ENCODE peak calls at places on chromosomes 11 and 22, in seven cellular contexts. One of them, this sample, is unnamed.

GRCh38 chr22:46330426-46330825 is 5.1 kb upstream of the TRMU start:
- DNase-seq in foreskin fibroblast: no peak
- DNase-seq in fibroblast of lung: no peak
- DNase-seq in COR-L47: no peak
- DNase-seq in T-helper 1 cell: no peak
- DNase-seq in lung: no peak
- DNase-seq in tibial nerve: no peak
- DNase-seq in this sample: no peak

GRCh38 chr22:17074648-17075002 is 10.2 kb upstream of the IL17RA start:
- DNase-seq in lung: no peak
- DNase-seq in foreskin fibroblast: peak; percentile 51
- DNase-seq in tibial nerve: no peak
- DNase-seq in T-helper 1 cell: no peak
- DNase-seq in fibroblast of lung: peak; percentile 36
- DNase-seq in COR-L47: no peak
- DNase-seq in this sample: no peak

GRCh38 chr11:101390539-101390938 is 193.3 kb downstream of the TRPC6 start:
- DNase-seq in tibial nerve: no peak
- DNase-seq in T-helper 1 cell: no peak
- DNase-seq in foreskin fibroblast: peak; percentile 29
- DNase-seq in fibroblast of lung: no peak
- DNase-seq in COR-L47: no peak
- DNase-seq in lung: no peak
- DNase-seq in this sample: no peak

GRCh38 chr11:117492578-117493251 is 165.1 kb downstream of the CEP164 start:
- DNase-seq in tibial nerve: no peak
- DNase-seq in fibroblast of lung: no peak
- DNase-seq in lung: no peak
- DNase-seq in T-helper 1 cell: no peak
- DNase-seq in foreskin fibroblast: no peak
- DNase-seq in COR-L47: no peak
- DNase-seq in this sample: no peak

GRCh38 chr22:30245181-30245984 is 1.2 kb downstream of the LIF start:
- DNase-seq in foreskin fibroblast: peak; percentile 45
- DNase-seq in COR-L47: no peak
- DNase-seq in lung: no peak
- DNase-seq in fibroblast of lung: no peak
- DNase-seq in tibial nerve: no peak
- DNase-seq in T-helper 1 cell: no peak
- DNase-seq in this sample: no peak

GRCh38 chr11:67666676-67667489 is 7.5 kb downstream of the ALDH3B2 start:
- DNase-seq in fibroblast of lung: no peak
- DNase-seq in tibial nerve: no peak
- DNase-seq in T-helper 1 cell: no peak
- DNase-seq in COR-L47: no peak
- DNase-seq in foreskin fibroblast: no peak
- DNase-seq in lung: no peak
- DNase-seq in this sample: no peak

GRCh38 chr22:29710922-29711593 is 8.7 kb upstream of the CABP7 start:
- DNase-seq in fibroblast of lung: no peak
- DNase-seq in tibial nerve: no peak
- DNase-seq in foreskin fibroblast: no peak
- DNase-seq in lung: no peak
- DNase-seq in T-helper 1 cell: no peak
- DNase-seq in COR-L47: peak; percentile 63
- DNase-seq in this sample: no peak

GRCh38 chr11:129018991-129019390 is 76.3 kb upstream of the TP53AIP1 start:
- DNase-seq in COR-L47: no peak
- DNase-seq in fibroblast of lung: no peak
- DNase-seq in foreskin fibroblast: no peak
- DNase-seq in tibial nerve: no peak
- DNase-seq in lung: no peak
- DNase-seq in T-helper 1 cell: no peak
- DNase-seq in this sample: no peak

GRCh38 chr11:17927643-17928343 is 85.1 kb downstream of the SERGEF start:
- DNase-seq in T-helper 1 cell: no peak
- DNase-seq in lung: no peak
- DNase-seq in tibial nerve: no peak
- DNase-seq in COR-L47: no peak
- DNase-seq in fibroblast of lung: no peak
- DNase-seq in foreskin fibroblast: peak; percentile 96
- DNase-seq in this sample: peak; percentile 27

GRCh38 chr11:77131560-77131959 is 3.5 kb downstream of the MYO7A start:
- DNase-seq in COR-L47: no peak
- DNase-seq in T-helper 1 cell: no peak
- DNase-seq in foreskin fibroblast: no peak
- DNase-seq in lung: no peak
- DNase-seq in tibial nerve: no peak
- DNase-seq in fibroblast of lung: no peak
- DNase-seq in this sample: no peak

GRCh38 chr11:110366234-110366633 is 63.5 kb upstream of the FDX1 start:
- DNase-seq in T-helper 1 cell: no peak
- DNase-seq in foreskin fibroblast: peak; percentile 15
- DNase-seq in lung: peak; percentile 89
- DNase-seq in COR-L47: peak; percentile 32
- DNase-seq in tibial nerve: no peak
- DNase-seq in fibroblast of lung: peak; percentile 55
- DNase-seq in this sample: no peak

GRCh38 chr11:45924036-45924915 is 1.8 kb downstream of the LARGE2 start:
- DNase-seq in COR-L47: no peak
- DNase-seq in T-helper 1 cell: no peak
- DNase-seq in lung: no peak
- DNase-seq in foreskin fibroblast: no peak
- DNase-seq in fibroblast of lung: no peak
- DNase-seq in tibial nerve: peak; percentile 11
- DNase-seq in this sample: peak; percentile 12

GRCh38 chr11:36034572-36035331 is 90.9 kb downstream of the LDLRAD3 start:
- DNase-seq in foreskin fibroblast: peak; percentile 85
- DNase-seq in lung: no peak
- DNase-seq in COR-L47: no peak
- DNase-seq in tibial nerve: no peak
- DNase-seq in fibroblast of lung: peak; percentile 94
- DNase-seq in T-helper 1 cell: no peak
- DNase-seq in this sample: no peak

GRCh38 chr11:76656087-76656531 is 14.4 kb downstream of the LRRC32 start:
- DNase-seq in COR-L47: no peak
- DNase-seq in fibroblast of lung: no peak
- DNase-seq in tibial nerve: no peak
- DNase-seq in T-helper 1 cell: no peak
- DNase-seq in foreskin fibroblast: no peak
- DNase-seq in lung: no peak
- DNase-seq in this sample: no peak

GRCh38 chr22:44924098-44924497 is 85.7 kb downstream of the PHF21B start:
- DNase-seq in T-helper 1 cell: no peak
- DNase-seq in lung: no peak
- DNase-seq in COR-L47: no peak
- DNase-seq in tibial nerve: no peak
- DNase-seq in foreskin fibroblast: no peak
- DNase-seq in fibroblast of lung: no peak
- DNase-seq in this sample: no peak

GRCh38 chr11:62889484-62890437 is 9.1 kb downstream of the SLC3A2 start:
- DNase-seq in tibial nerve: no peak
- DNase-seq in foreskin fibroblast: peak; percentile 81
- DNase-seq in T-helper 1 cell: no peak
- DNase-seq in fibroblast of lung: no peak
- DNase-seq in lung: no peak
- DNase-seq in COR-L47: no peak
- DNase-seq in this sample: peak; percentile 60